ENCODE peak calls at places on chromosomes 13 and 19, in four cellular contexts. G is H54, Y is HFFc6, V is NCI-H2227 treated with DMSO at 0.1 percent for 48 hours. H is an unnamed sample.
A peak's percentile ranks its signal among the peaks of the same experiment; 100 is the strongest.

GRCh38 chr19:17722655-17723240 is 3.5 kb downstream of the MAP1S start:
- DNase-seq in V (no peak), G (no peak), Y (no peak), H (no peak)

GRCh38 chr13:80753951-80754350 is 413.0 kb upstream of the SPRY2 start:
- DNase-seq in V (no peak), G (no peak), Y (no peak), H (no peak)

GRCh38 chr13:42769650-42770049 is 11.7 kb upstream of the FAM216B start:
- DNase-seq in Y (no peak), G (no peak), V (no peak), H (no peak)

GRCh38 chr13:60679928-60680693 is 283.1 kb downstream of the TDRD3 start:
- DNase-seq in Y (no peak), V (no peak), G (no peak), H (no peak)

GRCh38 chr13:95207769-95208366 is 93.4 kb downstream of the ABCC4 start:
- DNase-seq in V (no peak), Y (no peak), G (no peak), H (no peak)

GRCh38 chr19:16749326-16749725 is 29.7 kb downstream of the NWD1 start:
- DNase-seq in Y (no peak), G (no peak), V (no peak), H (no peak)

GRCh38 chr13:110314516-110315245 is 7.6 kb downstream of the COL4A2 start:
- DNase-seq in Y (no peak), G (no peak), V (no peak), H (no peak)

GRCh38 chr19:50739841-50740426 is 16.8 kb downstream of the CLEC11A start:
- DNase-seq in Y (no peak), G (no peak), V (no peak), H (no peak)

GRCh38 chr19:2529473-2529918 is 53.6 kb downstream of the GADD45B start:
- DNase-seq in V (no peak), G (peak; percentile 87), Y (peak; percentile 92), H (no peak)

GRCh38 chr13:20506676-20507075 is 19.0 kb downstream of the CRYL1 start:
- DNase-seq in Y (no peak), V (no peak), G (no peak), H (no peak)

GRCh38 chr13:24187185-24187584 is 26.7 kb downstream of the SPATA13 start:
- DNase-seq in Y (peak; percentile 17), V (no peak), G (no peak), H (no peak)

GRCh38 chr19:45782162-45782623 is at the start of gene DMPK:
- DNase-seq in G (no peak), V (no peak), Y (no peak), H (no peak)

GRCh38 chr19:31152906-31153305 is 196.3 kb downstream of the TSHZ3 start:
- DNase-seq in Y (peak; percentile 40), V (no peak), G (no peak), H (no peak)

GRCh38 chr19:40810160-40810559 is 11.2 kb downstream of the EGLN2 start:
- DNase-seq in G (no peak), Y (no peak), V (no peak), H (no peak)